ENCODE peak calls at places on chromosomes 16 and 17, in seven cellular contexts. T, F, D, P, I, X and V are unnamed samples.
A peak's percentile ranks its signal among the peaks of the same experiment; 100 is the strongest.

GRCh38 chr17:21242026-21242700 is 11.0 kb downstream of the NATD1 start:
- DNase-seq in T (no peak), P (no peak), X (no peak), I (no peak), D (no peak), F (no peak), V (no peak)

GRCh38 chr16:57530104-57530522 is 6.3 kb downstream of the CCDC102A start:
- DNase-seq in P (no peak), F (peak; percentile 73), X (peak; percentile 71), I (no peak), D (peak; percentile 70), T (peak; percentile 52), V (no peak)

GRCh38 chr17:1488826-1489275 is 3.6 kb downstream of the MYO1C start:
- DNase-seq in F (no peak), P (no peak), X (no peak), I (no peak), T (no peak), D (no peak), V (no peak)

GRCh38 chr16:75116081-75116910 is at the start of gene LDHD:
- DNase-seq in I (peak; percentile 91), F (no peak), P (no peak), D (peak; percentile 67), T (peak; percentile 22), X (no peak), V (no peak)

GRCh38 chr17:75240394-75241142 is 20.8 kb downstream of the GGA3 start:
- DNase-seq in F (peak; percentile 58), P (no peak), T (no peak), I (no peak), X (peak; percentile 54), D (peak; percentile 34), V (no peak)

GRCh38 chr17:77687417-77687816 is 271.1 kb upstream of the TNRC6C start:
- DNase-seq in T (no peak), F (no peak), X (no peak), P (no peak), I (no peak), D (no peak), V (no peak)

GRCh38 chr16:65781855-65782254 is 584.6 kb upstream of the CDH5 start:
- DNase-seq in T (no peak), F (no peak), D (no peak), I (no peak), P (no peak), X (no peak), V (no peak)

GRCh38 chr17:27496005-27496404 is 39.8 kb downstream of the KSR1 start:
- DNase-seq in D (no peak), I (no peak), T (no peak), P (no peak), F (no peak), X (no peak), V (no peak)

GRCh38 chr17:43840814-43841213 is 6.2 kb upstream of the CD300LG start:
- DNase-seq in F (no peak), I (peak; percentile 5), D (peak; percentile 23), X (no peak), T (no peak), P (no peak), V (no peak)

GRCh38 chr16:71746442-71747046 is 22.0 kb upstream of the PHLPP2 start:
- DNase-seq in T (peak; percentile 44), X (peak; percentile 26), F (peak; percentile 23), P (no peak), D (peak; percentile 21), I (no peak), V (no peak)

GRCh38 chr17:4947010-4947410 is 1.3 kb downstream of the PFN1 start:
- DNase-seq in I (no peak), P (peak; percentile 33), F (no peak), T (no peak), D (no peak), X (no peak), V (no peak)

GRCh38 chr16:68000450-68000849 is 1.2 kb upstream of the DPEP2 start:
- DNase-seq in F (no peak), T (no peak), I (no peak), X (no peak), P (no peak), D (no peak), V (no peak)

GRCh38 chr17:63439682-63440081 is 6.4 kb downstream of the CYB561 start:
- DNase-seq in T (no peak), D (peak; percentile 48), F (no peak), I (no peak), X (no peak), P (no peak), V (no peak)

GRCh38 chr16:1818204-1818872 is 8.3 kb downstream of the HAGH start:
- DNase-seq in D (no peak), F (no peak), T (no peak), X (no peak), I (no peak), P (no peak), V (no peak)

GRCh38 chr17:8073627-8074485 is 13.7 kb downstream of the ALOX12B start:
- DNase-seq in P (peak; percentile 72), D (peak; percentile 78), X (peak; percentile 88), F (peak; percentile 90), I (peak; percentile 87), T (peak; percentile 64), V (peak; percentile 80)

GRCh38 chr16:88781140-88782077 is 3.6 kb downstream of the PIEZO1 start:
- DNase-seq in T (no peak), D (no peak), F (no peak), X (peak; percentile 75), I (peak; percentile 85), P (no peak), V (no peak)

GRCh38 chr16:10130482-10130996 is 51.7 kb downstream of the GRIN2A start:
- DNase-seq in D (no peak), I (no peak), T (no peak), P (no peak), F (no peak), X (no peak), V (no peak)

GRCh38 chr16:66651965-66652364 is 44.6 kb downstream of the CMTM4 start:
- DNase-seq in F (no peak), D (no peak), T (no peak), X (no peak), I (no peak), P (no peak), V (no peak)

GRCh38 chr16:19463468-19464315 is 46.0 kb downstream of the TMC5 start:
- DNase-seq in X (no peak), P (no peak), T (peak; percentile 32), D (no peak), F (no peak), I (no peak), V (no peak)

GRCh38 chr16:3256876-3257465 is 538 bp upstream of the MEFV start:
- DNase-seq in X (no peak), I (no peak), F (no peak), P (no peak), T (peak; percentile 21), D (peak; percentile 79), V (no peak)

GRCh38 chr17:83103200-83103937 is 24.0 kb downstream of the METRNL start:
- DNase-seq in F (no peak), I (no peak), T (no peak), X (peak; percentile 21), P (no peak), D (peak; percentile 64), V (no peak)

GRCh38 chr16:76777721-76778120 is 413.3 kb upstream of the MON1B start:
- DNase-seq in T (peak; percentile 25), I (no peak), F (no peak), D (no peak), P (no peak), X (no peak), V (no peak)

GRCh38 chr17:9195961-9196668 is 174.8 kb downstream of the NTN1 start:
- DNase-seq in P (no peak), I (peak; percentile 52), F (no peak), T (no peak), D (no peak), X (no peak), V (no peak)

GRCh38 chr17:42132941-42133340 is 10.3 kb downstream of the HSPB9 start:
- DNase-seq in P (no peak), D (peak; percentile 76), F (no peak), X (peak; percentile 44), T (peak; percentile 61), I (no peak), V (no peak)

GRCh38 chr17:81253358-81254131 is 14.4 kb downstream of the NDUFAF8 start:
- DNase-seq in P (no peak), I (peak; percentile 82), F (peak; percentile 61), T (peak; percentile 12), X (peak; percentile 66), D (no peak), V (no peak)

GRCh38 chr16:67277294-67277998 is 1.9 kb upstream of the PLEKHG4 start:
- DNase-seq in D (peak; percentile 94), T (peak; percentile 95), F (no peak), X (peak; percentile 23), I (no peak), P (no peak), V (no peak)

GRCh38 chr16:4056161-4057105 is 59.8 kb downstream of the ADCY9 start:
- DNase-seq in P (no peak), D (no peak), I (no peak), F (no peak), X (no peak), T (no peak), V (peak; percentile 36)

GRCh38 chr16:78069913-78070312 is 29.5 kb upstream of the WWOX start:
- DNase-seq in P (no peak), F (no peak), D (no peak), T (no peak), X (no peak), I (no peak), V (no peak)

GRCh38 chr17:80446645-80447405 is 29.6 kb downstream of the NPTX1 start:
- DNase-seq in F (no peak), T (peak; percentile 23), X (no peak), D (no peak), I (peak; percentile 44), P (no peak), V (no peak)

GRCh38 chr17:46811978-46812583 is 6.4 kb downstream of the WNT3 start:
- DNase-seq in P (no peak), X (no peak), I (no peak), D (no peak), F (no peak), T (peak; percentile 26), V (no peak)

GRCh38 chr17:79835953-79836951 is 3.0 kb downstream of the CBX4 start:
- DNase-seq in T (peak; percentile 26), D (peak; percentile 60), P (no peak), X (no peak), F (no peak), I (no peak), V (no peak)

GRCh38 chr17:40178021-40178601 is 841 bp downstream of the RAPGEFL1 start:
- DNase-seq in I (no peak), P (no peak), T (no peak), X (no peak), D (no peak), F (no peak), V (no peak)

GRCh38 chr17:60421273-60422161 is 772 bp upstream of the CHCT1 start:
- DNase-seq in I (peak; percentile 87), P (peak; percentile 53), T (peak; percentile 18), X (peak; percentile 80), D (no peak), F (peak; percentile 84), V (no peak)

GRCh38 chr16:23959069-23959800 is 123.5 kb downstream of the PRKCB start:
- DNase-seq in D (no peak), T (no peak), I (no peak), X (no peak), P (no peak), F (no peak), V (no peak)

GRCh38 chr16:49463529-49463928 is 89.9 kb downstream of the C16orf78 start:
- DNase-seq in T (no peak), D (no peak), X (peak; percentile 40), P (no peak), F (peak; percentile 82), I (no peak), V (peak; percentile 61)

GRCh38 chr16:84277244-84277823 is 17.3 kb upstream of the WFDC1 start:
- DNase-seq in T (peak; percentile 33), P (peak; percentile 47), F (peak; percentile 40), D (peak; percentile 41), I (peak; percentile 86), X (peak; percentile 77), V (peak; percentile 81)

GRCh38 chr17:82416771-82417170 is 1.4 kb upstream of the HEXD start:
- DNase-seq in P (no peak), I (no peak), F (no peak), D (no peak), X (no peak), T (no peak), V (no peak)

GRCh38 chr17:72640415-72641165 is 451.9 kb downstream of the SLC39A11 start:
- DNase-seq in F (no peak), T (no peak), X (no peak), D (peak; percentile 65), I (no peak), P (no peak), V (no peak)